ENCODE peak calls at places on chromosomes 3 and 15, in ten cellular contexts. One of them, this sample, is unnamed.

GRCh38 chr3:66386011-66386924 is 114.6 kb downstream of the LRIG1 start:
- DNase-seq in BJ: no peak
- DNase-seq in fibroblast of lung: no peak
- DNase-seq in GM12865: peak
- DNase-seq in A549: no peak
- DNase-seq in psoas muscle: no peak
- DNase-seq in cardiac fibroblast: no peak
- DNase-seq in astrocyte: no peak
- DNase-seq in AG04449: no peak
- DNase-seq in mammary epithelial cell: no peak
- DNase-seq in this sample: no peak

GRCh38 chr15:39301589-39301999 is 279.3 kb upstream of the THBS1 start:
- DNase-seq in BJ: peak
- DNase-seq in fibroblast of lung: peak
- DNase-seq in GM12865: no peak
- DNase-seq in A549: peak
- DNase-seq in psoas muscle: no peak
- DNase-seq in cardiac fibroblast: peak
- DNase-seq in astrocyte: peak
- DNase-seq in AG04449: peak
- DNase-seq in mammary epithelial cell: peak
- DNase-seq in this sample: peak

GRCh38 chr15:43763819-43764446 is 12.8 kb downstream of the ELL3 start:
- DNase-seq in BJ: no peak
- DNase-seq in fibroblast of lung: no peak
- DNase-seq in GM12865: no peak
- DNase-seq in A549: no peak
- DNase-seq in psoas muscle: no peak
- DNase-seq in cardiac fibroblast: no peak
- DNase-seq in astrocyte: no peak
- DNase-seq in AG04449: no peak
- DNase-seq in mammary epithelial cell: no peak
- DNase-seq in this sample: no peak

GRCh38 chr3:8970971-8971589 is 7.8 kb upstream of the RAD18 start:
- DNase-seq in BJ: no peak
- DNase-seq in fibroblast of lung: peak
- DNase-seq in GM12865: peak
- DNase-seq in A549: peak
- DNase-seq in psoas muscle: no peak
- DNase-seq in cardiac fibroblast: peak
- DNase-seq in astrocyte: no peak
- DNase-seq in AG04449: no peak
- DNase-seq in mammary epithelial cell: peak
- DNase-seq in this sample: peak

GRCh38 chr15:83379574-83379973 is 67.6 kb upstream of the SH3GL3 start:
- DNase-seq in BJ: no peak
- DNase-seq in fibroblast of lung: peak
- DNase-seq in GM12865: no peak
- DNase-seq in A549: peak
- DNase-seq in psoas muscle: no peak
- DNase-seq in cardiac fibroblast: peak
- DNase-seq in astrocyte: no peak
- DNase-seq in AG04449: no peak
- DNase-seq in mammary epithelial cell: peak
- DNase-seq in this sample: peak

GRCh38 chr15:85639752-85640381 is 154.9 kb downstream of the KLHL25 start:
- DNase-seq in BJ: peak
- DNase-seq in fibroblast of lung: peak
- DNase-seq in GM12865: no peak
- DNase-seq in A549: no peak
- DNase-seq in psoas muscle: no peak
- DNase-seq in cardiac fibroblast: peak
- DNase-seq in astrocyte: peak
- DNase-seq in AG04449: no peak
- DNase-seq in mammary epithelial cell: peak
- DNase-seq in this sample: peak

GRCh38 chr15:57867970-57868791 is 161.7 kb downstream of the POLR2M start:
- DNase-seq in BJ: no peak
- DNase-seq in fibroblast of lung: no peak
- DNase-seq in GM12865: peak
- DNase-seq in A549: no peak
- DNase-seq in psoas muscle: no peak
- DNase-seq in cardiac fibroblast: no peak
- DNase-seq in astrocyte: no peak
- DNase-seq in AG04449: no peak
- DNase-seq in mammary epithelial cell: no peak
- DNase-seq in this sample: no peak

GRCh38 chr15:25468611-25469010 is 29.8 kb upstream of the UBE3A start:
- DNase-seq in BJ: no peak
- DNase-seq in fibroblast of lung: no peak
- DNase-seq in GM12865: no peak
- DNase-seq in A549: no peak
- DNase-seq in psoas muscle: no peak
- DNase-seq in cardiac fibroblast: no peak
- DNase-seq in astrocyte: no peak
- DNase-seq in AG04449: no peak
- DNase-seq in mammary epithelial cell: no peak
- DNase-seq in this sample: no peak

GRCh38 chr3:172367205-172368105 is 80.8 kb downstream of the GHSR start:
- DNase-seq in BJ: peak
- DNase-seq in fibroblast of lung: peak
- DNase-seq in GM12865: no peak
- DNase-seq in A549: no peak
- DNase-seq in psoas muscle: no peak
- DNase-seq in cardiac fibroblast: peak
- DNase-seq in astrocyte: peak
- DNase-seq in AG04449: no peak
- DNase-seq in mammary epithelial cell: no peak
- DNase-seq in this sample: no peak

GRCh38 chr3:55720614-55721013 is 233.5 kb upstream of the WNT5A start:
- DNase-seq in BJ: no peak
- DNase-seq in fibroblast of lung: peak
- DNase-seq in GM12865: peak
- DNase-seq in A549: no peak
- DNase-seq in psoas muscle: no peak
- DNase-seq in cardiac fibroblast: peak
- DNase-seq in astrocyte: peak
- DNase-seq in AG04449: no peak
- DNase-seq in mammary epithelial cell: peak
- DNase-seq in this sample: peak

GRCh38 chr15:37079726-37080125 is 20.6 kb downstream of the MEIS2 start:
- DNase-seq in BJ: no peak
- DNase-seq in fibroblast of lung: peak
- DNase-seq in GM12865: no peak
- DNase-seq in A549: no peak
- DNase-seq in psoas muscle: no peak
- DNase-seq in cardiac fibroblast: peak
- DNase-seq in astrocyte: peak
- DNase-seq in AG04449: no peak
- DNase-seq in mammary epithelial cell: no peak
- DNase-seq in this sample: no peak

GRCh38 chr3:155102329-155102728 is 22.2 kb downstream of the MME start:
- DNase-seq in BJ: no peak
- DNase-seq in fibroblast of lung: peak
- DNase-seq in GM12865: no peak
- DNase-seq in A549: no peak
- DNase-seq in psoas muscle: no peak
- DNase-seq in cardiac fibroblast: peak
- DNase-seq in astrocyte: peak
- DNase-seq in AG04449: no peak
- DNase-seq in mammary epithelial cell: no peak
- DNase-seq in this sample: no peak

GRCh38 chr3:100857863-100858262 is 135.4 kb downstream of the ABI3BP start:
- DNase-seq in BJ: no peak
- DNase-seq in fibroblast of lung: no peak
- DNase-seq in GM12865: no peak
- DNase-seq in A549: no peak
- DNase-seq in psoas muscle: no peak
- DNase-seq in cardiac fibroblast: no peak
- DNase-seq in astrocyte: no peak
- DNase-seq in AG04449: no peak
- DNase-seq in mammary epithelial cell: no peak
- DNase-seq in this sample: no peak

GRCh38 chr3:42696356-42697301 is 6.0 kb downstream of the HHATL start:
- DNase-seq in BJ: no peak
- DNase-seq in fibroblast of lung: no peak
- DNase-seq in GM12865: no peak
- DNase-seq in A549: no peak
- DNase-seq in psoas muscle: no peak
- DNase-seq in cardiac fibroblast: no peak
- DNase-seq in astrocyte: no peak
- DNase-seq in AG04449: no peak
- DNase-seq in mammary epithelial cell: no peak
- DNase-seq in this sample: no peak

GRCh38 chr15:70099966-70100494 is 2.3 kb upstream of the TLE3 start:
- DNase-seq in BJ: no peak
- DNase-seq in fibroblast of lung: peak
- DNase-seq in GM12865: peak
- DNase-seq in A549: peak
- DNase-seq in psoas muscle: no peak
- DNase-seq in cardiac fibroblast: no peak
- DNase-seq in astrocyte: no peak
- DNase-seq in AG04449: no peak
- DNase-seq in mammary epithelial cell: no peak
- DNase-seq in this sample: no peak

GRCh38 chr15:66515901-66516322 is 10.8 kb downstream of the ZWILCH start:
- DNase-seq in BJ: no peak
- DNase-seq in fibroblast of lung: peak
- DNase-seq in GM12865: no peak
- DNase-seq in A549: no peak
- DNase-seq in psoas muscle: no peak
- DNase-seq in cardiac fibroblast: peak
- DNase-seq in astrocyte: no peak
- DNase-seq in AG04449: no peak
- DNase-seq in mammary epithelial cell: no peak
- DNase-seq in this sample: no peak
- TF ChIP-seq CTCF in BJ: no peak
- TF ChIP-seq CTCF in fibroblast of lung: no peak
- TF ChIP-seq CTCF in GM12865: no peak
- TF ChIP-seq CTCF in A549: no peak
- TF ChIP-seq CTCF in psoas muscle: no peak
- TF ChIP-seq CTCF in cardiac fibroblast: no peak
- TF ChIP-seq CTCF in astrocyte: no peak
- TF ChIP-seq CTCF in AG04449: no peak
- TF ChIP-seq CTCF in mammary epithelial cell: no peak
- TF ChIP-seq CTCF in this sample: no peak

DNA sequence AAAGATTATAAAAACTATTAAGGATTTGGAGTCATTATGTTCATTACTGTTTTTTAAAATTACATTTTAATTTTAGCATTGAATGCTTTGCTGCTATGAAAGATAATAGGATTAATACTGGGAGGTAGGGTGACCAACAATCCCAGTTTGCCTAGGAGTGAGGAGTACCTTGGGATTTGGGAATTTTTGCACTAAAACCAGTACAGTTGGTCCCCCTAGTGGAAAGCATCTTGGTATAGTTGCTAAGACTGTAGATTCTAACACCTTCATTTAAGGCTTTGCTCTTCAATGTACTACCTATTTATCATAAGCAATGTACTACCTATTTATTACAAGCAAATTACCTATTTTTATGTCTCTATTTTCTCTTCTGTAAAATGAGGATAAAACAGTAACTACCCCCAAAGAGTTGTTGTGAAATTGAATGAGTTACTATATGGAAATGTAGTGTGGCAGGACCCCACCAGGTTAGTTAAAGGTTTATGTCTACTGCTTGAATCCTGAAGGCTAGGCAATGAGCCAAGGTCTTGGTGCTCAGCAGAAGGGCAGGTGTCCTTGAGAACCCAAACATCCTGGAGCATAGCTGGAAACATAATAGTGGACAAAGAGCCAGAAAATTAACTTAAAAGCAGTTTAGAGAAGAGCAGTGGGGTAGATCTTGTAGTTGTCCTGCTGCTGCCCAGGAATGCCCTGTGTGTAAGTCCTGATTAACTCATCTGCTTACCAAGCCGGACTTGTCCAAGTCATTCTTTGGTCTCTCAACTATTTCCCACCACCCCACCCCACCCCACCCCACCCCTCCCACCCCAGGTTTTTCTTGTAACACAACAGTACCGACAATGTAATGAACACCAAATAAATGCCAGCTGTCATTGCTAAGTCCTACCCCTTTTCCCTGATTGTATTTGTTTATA is 49.2 kb upstream of the NMD3 start:
- DNase-seq in BJ: no peak
- DNase-seq in fibroblast of lung: peak
- DNase-seq in GM12865: no peak
- DNase-seq in A549: peak
- DNase-seq in psoas muscle: no peak
- DNase-seq in cardiac fibroblast: peak
- DNase-seq in astrocyte: no peak
- DNase-seq in AG04449: no peak
- DNase-seq in mammary epithelial cell: peak
- DNase-seq in this sample: peak
- TF ChIP-seq CTCF in BJ: peak
- TF ChIP-seq CTCF in fibroblast of lung: peak
- TF ChIP-seq CTCF in GM12865: no peak
- TF ChIP-seq CTCF in A549: no peak
- TF ChIP-seq CTCF in psoas muscle: no peak
- TF ChIP-seq CTCF in cardiac fibroblast: peak
- TF ChIP-seq CTCF in astrocyte: no peak
- TF ChIP-seq CTCF in AG04449: peak
- TF ChIP-seq CTCF in mammary epithelial cell: peak
- TF ChIP-seq CTCF in this sample: peak

GRCh38 chr3:161560006-161560637 is 63.5 kb downstream of the OTOL1 start:
- DNase-seq in BJ: no peak
- DNase-seq in fibroblast of lung: peak
- DNase-seq in GM12865: peak
- DNase-seq in A549: peak
- DNase-seq in psoas muscle: no peak
- DNase-seq in cardiac fibroblast: peak
- DNase-seq in astrocyte: peak
- DNase-seq in AG04449: no peak
- DNase-seq in mammary epithelial cell: peak
- DNase-seq in this sample: peak
- TF ChIP-seq CTCF in BJ: peak
- TF ChIP-seq CTCF in fibroblast of lung: peak
- TF ChIP-seq CTCF in GM12865: peak
- TF ChIP-seq CTCF in A549: peak
- TF ChIP-seq CTCF in psoas muscle: peak
- TF ChIP-seq CTCF in cardiac fibroblast: peak
- TF ChIP-seq CTCF in astrocyte: peak
- TF ChIP-seq CTCF in AG04449: peak
- TF ChIP-seq CTCF in mammary epithelial cell: peak
- TF ChIP-seq CTCF in this sample: peak

DNA sequence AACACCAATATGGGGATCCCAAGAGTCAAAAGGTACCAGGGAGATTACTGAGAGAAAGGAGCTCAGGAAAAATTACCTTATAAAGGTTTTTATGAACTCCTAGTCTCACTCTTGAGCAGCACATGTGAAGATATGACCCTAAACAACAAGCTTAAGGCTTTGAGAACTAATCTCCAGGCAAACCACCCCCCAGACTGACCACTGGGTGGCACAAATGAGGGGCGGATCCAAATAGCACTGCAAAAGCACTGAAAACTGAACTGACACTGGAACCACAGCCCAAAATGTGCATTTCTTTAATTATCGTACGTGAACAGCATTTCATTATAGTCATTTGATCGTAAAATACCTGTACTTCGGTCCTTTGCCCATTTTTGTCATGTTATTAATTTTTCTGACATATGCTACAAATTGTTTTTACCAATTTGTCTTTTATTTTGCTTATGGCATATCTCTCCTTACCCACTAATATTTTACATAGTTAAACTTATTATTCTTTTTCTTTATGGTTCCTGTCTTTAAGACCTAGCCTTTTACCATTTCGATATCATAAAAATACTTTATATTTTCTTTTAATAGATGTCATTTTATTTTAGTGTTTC is 31.5 kb upstream of the TFDP2 start:
- DNase-seq in BJ: no peak
- DNase-seq in fibroblast of lung: peak
- DNase-seq in GM12865: peak
- DNase-seq in A549: peak
- DNase-seq in psoas muscle: peak
- DNase-seq in cardiac fibroblast: peak
- DNase-seq in astrocyte: peak
- DNase-seq in AG04449: no peak
- DNase-seq in mammary epithelial cell: peak
- DNase-seq in this sample: peak
- TF ChIP-seq CTCF in BJ: peak
- TF ChIP-seq CTCF in fibroblast of lung: peak
- TF ChIP-seq CTCF in GM12865: peak
- TF ChIP-seq CTCF in A549: peak
- TF ChIP-seq CTCF in psoas muscle: peak
- TF ChIP-seq CTCF in cardiac fibroblast: peak
- TF ChIP-seq CTCF in astrocyte: peak
- TF ChIP-seq CTCF in AG04449: peak
- TF ChIP-seq CTCF in mammary epithelial cell: peak
- TF ChIP-seq CTCF in this sample: peak